ENCODE peak calls at places on chromosomes 11 and 22, in ten cellular contexts. S is HCT116; P is IMR-90; Z is GM23248; N is CD8-positive, alpha-beta memory T cell; C is cardiac muscle cell; D is SJCRH30; J is body of pancreas; X is colonic mucosa; R is left ventricle myocardium inferior. T is an unnamed sample.

GRCh38 chr11:86160546-86161149 is 83.9 kb upstream of the EED start:
- DNase-seq in R (no peak), X (no peak), N (no peak), D (peak; percentile 37), Z (peak; percentile 48), S (no peak), J (no peak), P (peak; percentile 50), C (no peak), T (no peak)

GRCh38 chr11:360326-361280 is 8.7 kb upstream of the B4GALNT4 start:
- DNase-seq in R (no peak), J (no peak), C (no peak), Z (no peak), P (no peak), S (no peak), X (no peak), N (no peak), D (no peak), T (peak; percentile 82)

GRCh38 chr11:34640050-34640971 is 19.4 kb downstream of the EHF start:
- DNase-seq in Z (no peak), C (no peak), S (no peak), N (no peak), X (peak; percentile 89), J (peak; percentile 89), P (no peak), R (no peak), D (no peak), T (no peak)

GRCh38 chr11:47204633-47204989 is 10.2 kb upstream of the DDB2 start:
- DNase-seq in C (peak; percentile 73), P (peak; percentile 78), D (no peak), N (no peak), X (no peak), R (no peak), Z (peak; percentile 81), S (no peak), J (no peak), T (no peak)

GRCh38 chr22:50525991-50526848 is 822 bp upstream of the SCO2 start:
- DNase-seq in P (peak; percentile 64), J (peak; percentile 79), N (peak; percentile 79), X (peak; percentile 86), R (peak; percentile 85), D (peak; percentile 94), C (peak; percentile 84), S (no peak), Z (peak; percentile 79), T (peak; percentile 87)

GRCh38 chr22:49417833-49418232 is 409.8 kb downstream of the BRD1 start:
- DNase-seq in S (no peak), N (no peak), C (no peak), J (no peak), P (no peak), D (no peak), X (no peak), R (no peak), Z (no peak), T (no peak)

GRCh38 chr11:76246271-76246933 is 40.1 kb upstream of the WNT11 start:
- DNase-seq in P (no peak), J (no peak), R (no peak), X (no peak), D (no peak), S (no peak), N (no peak), Z (no peak), C (no peak), T (no peak)

GRCh38 chr11:123839131-123839530 is 33.0 kb upstream of the OR6M1 start:
- DNase-seq in C (no peak), P (no peak), S (no peak), Z (no peak), J (no peak), N (no peak), R (no peak), D (no peak), X (no peak), T (peak; percentile 28)

DNA sequence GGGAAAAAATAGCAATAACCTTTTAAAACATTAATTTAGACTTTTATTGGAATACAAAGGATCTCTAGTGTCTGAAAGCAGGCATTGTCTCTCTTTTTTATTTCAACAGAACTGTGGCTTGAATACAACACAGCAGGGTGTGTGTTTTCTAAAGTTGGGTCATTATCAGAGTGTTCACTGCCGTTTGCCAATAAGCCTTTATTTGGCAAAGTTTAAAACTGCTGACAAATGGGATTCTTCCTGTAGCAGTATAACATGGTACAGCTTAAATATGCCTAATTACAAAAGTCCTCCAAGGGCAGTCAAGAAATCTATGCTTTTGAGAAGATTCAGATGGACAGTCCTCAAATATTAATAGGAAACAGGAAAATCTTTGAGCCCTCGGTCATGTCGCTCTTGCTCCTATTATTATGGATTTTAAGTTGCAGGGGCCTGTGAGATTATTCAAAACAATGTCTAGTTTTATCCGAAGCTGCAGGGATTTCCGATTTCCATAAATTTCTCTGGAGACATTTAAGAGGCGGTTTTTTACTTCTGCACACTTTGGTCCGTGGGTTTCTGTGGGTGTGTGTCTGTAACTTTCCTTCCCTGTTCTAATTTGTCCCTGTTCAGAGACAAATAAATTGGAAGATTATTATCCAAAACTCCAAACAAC is 199.9 kb downstream of the MAML2 start:
- DNase-seq in Z (peak; percentile 58), N (no peak), C (peak; percentile 78), S (no peak), J (no peak), X (no peak), D (no peak), R (no peak), P (no peak), T (no peak)
- H3K9me3 ChIP-seq in Z (no peaks in the 10 kb centered on the region), N (no peaks in the 10 kb centered on the region), C (no peaks in the 10 kb centered on the region), S (no peaks in the 10 kb centered on the region), J (no peaks in the 10 kb centered on the region), X (no peaks in the 10 kb centered on the region), D (no peaks in the 10 kb centered on the region), R (no peaks in the 10 kb centered on the region), P (no peaks in the 10 kb centered on the region), T (no peaks in the 10 kb centered on the region)

DNA sequence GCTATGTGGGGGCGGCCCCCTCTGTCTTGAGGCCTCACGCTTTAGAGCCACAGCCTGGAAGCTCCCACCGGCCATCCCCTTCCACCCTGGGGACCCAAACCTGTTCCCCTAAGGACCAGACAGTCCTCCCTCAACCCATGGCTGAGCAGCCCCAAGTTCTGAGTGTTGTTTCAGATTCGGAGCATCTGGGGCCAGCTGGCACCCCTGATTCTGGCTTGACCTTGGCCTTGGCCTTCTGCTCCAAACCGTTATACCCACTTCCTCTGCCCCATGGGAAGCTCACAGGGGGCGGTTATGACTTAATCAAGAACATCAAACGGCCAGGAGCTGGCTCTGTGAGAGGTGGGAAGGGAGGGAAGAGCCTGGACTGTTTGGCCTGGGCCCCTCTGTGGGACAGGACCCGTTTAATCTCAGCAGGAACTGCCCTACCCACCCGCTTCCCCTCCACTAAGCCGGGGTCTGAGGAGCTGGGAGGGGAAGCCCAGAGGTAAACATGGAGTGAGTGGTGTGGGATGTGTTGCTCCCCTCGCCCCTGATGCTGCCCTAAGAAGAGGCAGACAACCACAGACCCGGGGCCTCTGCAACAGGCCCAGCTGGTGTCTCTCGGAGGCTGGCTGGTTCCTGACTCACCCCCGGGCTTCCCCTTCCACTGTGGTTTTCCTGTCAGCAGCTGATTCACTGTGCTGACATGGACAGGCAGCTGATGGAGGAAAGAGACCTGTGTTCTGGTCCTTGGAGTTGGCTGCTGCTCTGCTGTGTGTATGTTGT is 3.4 kb downstream of the CD82 start:
- DNase-seq in R (peak; percentile 72), S (no peak), N (peak; percentile 60), X (peak; percentile 67), D (peak; percentile 99), J (peak; percentile 46), P (peak; percentile 98), C (peak; percentile 91), Z (peak; percentile 96), T (no peak)
- H3K4me3 ChIP-seq in R (peak overlapping the region; percentile 31), S (no peak overlapping the region), N (peak overlapping the region; percentile 34), X (no peak overlapping the region), D (peak overlapping the region; percentile 23), J (no peak overlapping the region), P (no peak overlapping the region), C (no peak overlapping the region), Z (no peak overlapping the region), T (no peak overlapping the region)

GRCh38 chr11:65503606-65503922 is 4.7 kb downstream of the MALAT1 start:
- DNase-seq in X (no peak), N (peak; percentile 4), C (peak; percentile 61), Z (peak; percentile 42), S (no peak), J (no peak), D (no peak), R (no peak), P (peak; percentile 33), T (no peak)

GRCh38 chr11:65502852-65503603 is 4.2 kb downstream of the MALAT1 start:
- DNase-seq in R (no peak), P (peak; percentile 64), N (peak; percentile 13), X (no peak), J (no peak), S (no peak), Z (peak; percentile 67), D (no peak), C (peak; percentile 80), T (no peak)

GRCh38 chr11:65501530-65502273 is 2.9 kb downstream of the MALAT1 start:
- DNase-seq in C (peak; percentile 73), N (peak; percentile 8), Z (peak; percentile 64), S (no peak), D (no peak), J (no peak), X (no peak), P (peak; percentile 56), R (no peak), T (no peak)

GRCh38 chr11:65501005-65501529 is 2.2 kb downstream of the MALAT1 start:
- DNase-seq in D (no peak), S (no peak), N (no peak), J (no peak), P (peak; percentile 42), R (no peak), C (no peak), X (no peak), Z (no peak), T (no peak)

DNA sequence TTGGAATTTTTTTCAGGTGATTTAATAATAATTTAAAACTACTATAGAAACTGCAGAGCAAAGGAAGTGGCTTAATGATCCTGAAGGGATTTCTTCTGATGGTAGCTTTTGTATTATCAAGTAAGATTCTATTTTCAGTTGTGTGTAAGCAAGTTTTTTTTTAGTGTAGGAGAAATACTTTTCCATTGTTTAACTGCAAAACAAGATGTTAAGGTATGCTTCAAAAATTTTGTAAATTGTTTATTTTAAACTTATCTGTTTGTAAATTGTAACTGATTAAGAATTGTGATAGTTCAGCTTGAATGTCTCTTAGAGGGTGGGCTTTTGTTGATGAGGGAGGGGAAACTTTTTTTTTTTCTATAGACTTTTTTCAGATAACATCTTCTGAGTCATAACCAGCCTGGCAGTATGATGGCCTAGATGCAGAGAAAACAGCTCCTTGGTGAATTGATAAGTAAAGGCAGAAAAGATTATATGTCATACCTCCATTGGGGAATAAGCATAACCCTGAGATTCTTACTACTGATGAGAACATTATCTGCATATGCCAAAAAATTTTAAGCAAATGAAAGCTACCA is 3.5 kb downstream of the MALAT1 start:
- DNase-seq in P (peak; percentile 61), S (no peak), N (peak; percentile 13), R (no peak), C (peak; percentile 71), Z (peak; percentile 74), J (no peak), X (no peak), D (no peak), T (no peak)
- H3K27ac ChIP-seq in P (no peak overlapping the region), S (peak overlapping the region; percentile 98), N (peak overlapping the region; percentile 95), R (peak overlapping the region; percentile 99), C (peak overlapping the region; percentile 100), Z (peak overlapping the region; percentile 100), J (peak overlapping the region; percentile 98), X (peak overlapping the region; percentile 99), D (no peak overlapping the region), T (peak overlapping the region; percentile 20)

DNA sequence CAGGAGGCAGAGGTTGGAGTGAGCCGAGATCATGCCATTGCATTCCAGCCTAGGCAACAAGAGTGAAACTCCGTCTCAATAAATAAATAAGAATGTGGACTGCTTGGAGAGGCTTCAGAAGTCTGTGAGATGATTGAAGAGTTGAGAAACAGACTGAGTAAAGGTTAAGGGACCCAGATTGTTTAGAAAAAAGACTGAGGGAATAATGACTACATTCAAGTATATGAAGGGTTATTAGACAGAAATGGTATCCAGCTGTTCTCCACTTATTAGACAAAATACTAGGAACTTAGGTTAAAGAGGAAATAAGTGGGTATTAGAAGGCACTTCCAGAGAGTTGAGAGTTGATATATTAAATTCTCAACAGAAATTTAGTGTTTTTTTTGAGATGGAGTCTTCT is 10.5 kb upstream of the YAP1 start:
- DNase-seq in D (no peak), Z (no peak), P (no peak), J (no peak), R (no peak), N (no peak), X (no peak), S (no peak), C (no peak), T (no peak)
- H3K9me3 ChIP-seq in D (no peaks in the 10 kb centered on the region), Z (no peaks in the 10 kb centered on the region), P (no peaks in the 10 kb centered on the region), J (no peaks in the 10 kb centered on the region), R (no peaks in the 10 kb centered on the region), N (no peaks in the 10 kb centered on the region), X (no peaks in the 10 kb centered on the region), S (no peaks in the 10 kb centered on the region), C (no peaks in the 10 kb centered on the region), T (no peaks in the 10 kb centered on the region)